ENCODE peak calls at places on chromosomes 7 and 10, in nine cellular contexts. J, V, Z, P, X, K, S, B and T are unnamed samples.

GRCh38 chr7:81487512-81487911 is 282.3 kb downstream of the HGF start:
- DNase-seq in Z (no peak), V (no peak), J (no peak), X (no peak), K (no peak), S (no peak), P (no peak), B (no peak), T (no peak)

GRCh38 chr10:106636781-106637491 is 527.6 kb downstream of the SORCS1 start:
- DNase-seq in J (no peak), X (no peak), B (no peak), S (no peak), Z (no peak), K (no peak), P (no peak), V (peak), T (no peak)

GRCh38 chr7:73723813-73724212 is 4.3 kb upstream of the STX1A start:
- DNase-seq in Z (no peak), V (no peak), S (no peak), X (no peak), B (no peak), P (no peak), J (no peak), K (no peak), T (no peak)

GRCh38 chr10:112287844-112288243 is 4.6 kb downstream of the TECTB start:
- DNase-seq in X (no peak), K (no peak), P (no peak), V (no peak), Z (no peak), B (no peak), S (no peak), J (no peak), T (no peak)

GRCh38 chr7:10412426-10413019 is 561.1 kb upstream of the PHF14 start:
- DNase-seq in V (peak), K (peak), X (peak), S (no peak), Z (peak), B (peak), J (peak), P (peak), T (peak)

GRCh38 chr7:52249741-52250140 is 785.7 kb upstream of the POM121L12 start:
- DNase-seq in K (no peak), J (no peak), B (no peak), S (no peak), P (no peak), Z (no peak), X (no peak), V (no peak), T (no peak)

GRCh38 chr10:20091698-20092097 is 275.5 kb downstream of the PLXDC2 start:
- DNase-seq in X (no peak), P (no peak), K (no peak), B (no peak), V (no peak), Z (no peak), J (no peak), S (no peak), T (no peak)

GRCh38 chr7:101126651-101127459 is at the start of gene SERPINE1:
- DNase-seq in K (peak), X (peak), P (peak), V (peak), B (peak), J (peak), Z (no peak), S (peak), T (peak)

GRCh38 chr10:124955872-124956271 is 13.9 kb downstream of the ZRANB1 start:
- DNase-seq in J (no peak), Z (no peak), X (no peak), K (no peak), P (no peak), S (no peak), B (no peak), V (no peak), T (no peak)

GRCh38 chr10:5555881-5556280 is 31.1 kb downstream of the CALML3 start:
- DNase-seq in K (no peak), P (no peak), X (no peak), Z (no peak), J (no peak), V (no peak), S (no peak), B (no peak), T (no peak)

GRCh38 chr10:43396928-43397624 is 11.9 kb downstream of the HNRNPF start:
- DNase-seq in B (peak), Z (peak), P (peak), X (peak), K (peak), J (peak), V (peak), S (peak), T (peak)

GRCh38 chr10:3195286-3195685 is 22.7 kb upstream of the PITRM1 start:
- DNase-seq in P (no peak), Z (no peak), X (no peak), B (no peak), S (no peak), K (no peak), J (no peak), V (no peak), T (no peak)

GRCh38 chr7:83410989-83411591 is 237.8 kb downstream of the SEMA3E start:
- DNase-seq in J (peak), S (no peak), X (peak), B (peak), V (peak), P (peak), K (no peak), Z (peak), T (peak)

GRCh38 chr7:55504093-55504859 is 68.0 kb downstream of the VOPP1 start:
- DNase-seq in X (peak), S (no peak), V (no peak), B (no peak), P (peak), K (no peak), J (peak), Z (no peak), T (no peak)

GRCh38 chr10:74988787-74989574 is 122.5 kb upstream of the SAMD8 start:
- DNase-seq in K (no peak), Z (no peak), P (no peak), X (peak), V (no peak), S (no peak), J (no peak), B (no peak), T (no peak)

GRCh38 chr10:87862644-87863101 is 660 bp downstream of the KLLN start:
- DNase-seq in K (no peak), P (peak), J (no peak), V (peak), B (no peak), S (no peak), X (peak), Z (peak), T (peak)

GRCh38 chr10:131109746-131110145 is 201.8 kb downstream of the TCERG1L start:
- DNase-seq in X (no peak), J (no peak), S (no peak), P (no peak), B (no peak), K (no peak), V (no peak), Z (no peak), T (no peak)

GRCh38 chr7:73521636-73522080 is 435 bp downstream of the BAZ1B start:
- DNase-seq in Z (no peak), V (no peak), S (no peak), J (no peak), B (peak), P (peak), K (no peak), X (peak), T (peak)

GRCh38 chr10:44853148-44853734 is 57.9 kb upstream of the TMEM72 start:
- DNase-seq in X (peak), Z (no peak), J (peak), S (no peak), K (no peak), P (peak), B (peak), V (no peak), T (no peak)

GRCh38 chr10:5890519-5890878 is 456 bp downstream of the FBH1 start:
- DNase-seq in V (peak), P (peak), K (peak), Z (peak), B (no peak), X (peak), J (no peak), S (no peak), T (no peak)

GRCh38 chr10:104406715-104407517 is 53.3 kb downstream of the CFAP58 start:
- DNase-seq in J (peak), K (no peak), B (peak), V (peak), Z (no peak), P (peak), X (peak), S (no peak), T (peak)

GRCh38 chr10:107490389-107490788 is 325.9 kb upstream of the SORCS1 start:
- DNase-seq in J (no peak), K (peak), B (no peak), S (no peak), Z (no peak), P (no peak), X (no peak), V (no peak), T (no peak)

GRCh38 chr10:201328-201771 is 66.1 kb downstream of the ZMYND11 start:
- DNase-seq in Z (no peak), P (no peak), J (peak), B (peak), K (no peak), X (peak), V (no peak), S (no peak), T (no peak)

GRCh38 chr10:12484945-12485805 is 135.8 kb downstream of the CAMK1D start:
- DNase-seq in S (no peak), J (no peak), Z (peak), X (no peak), P (no peak), B (no peak), V (no peak), K (no peak), T (peak)

DNA sequence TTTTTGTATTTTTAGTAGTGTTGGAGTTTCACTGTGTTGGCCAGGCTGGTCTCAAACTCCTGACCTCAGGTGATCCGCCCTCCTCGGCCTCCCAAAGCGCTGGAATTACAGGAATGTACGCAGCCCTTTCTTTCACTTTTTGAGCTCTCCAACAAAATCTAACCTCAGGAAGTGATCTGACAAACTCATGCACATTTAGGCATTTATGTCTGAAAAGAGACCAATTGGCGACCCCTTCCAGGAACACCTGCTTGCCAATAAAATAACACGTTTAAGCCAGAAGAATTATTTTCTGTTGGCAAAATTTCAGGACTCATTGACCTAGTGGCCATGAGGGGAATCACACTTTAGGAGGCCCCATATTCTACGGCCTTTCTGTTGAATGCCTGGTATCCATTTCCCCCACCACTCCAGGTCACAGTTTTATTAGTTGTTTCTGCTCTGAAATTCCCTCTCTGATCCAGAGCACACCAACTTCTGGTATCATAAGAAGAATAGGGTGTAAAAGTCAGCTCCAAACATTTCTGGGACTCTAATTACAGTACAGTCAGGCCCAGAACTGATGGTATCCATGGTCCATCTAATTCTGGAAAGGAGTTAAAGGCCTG is 65.8 kb upstream of the FRMD4A start:
- DNase-seq in S (no peak), V (no peak), J (peak), P (peak), B (no peak), K (no peak), X (no peak), Z (no peak), T (no peak)
- TF ChIP-seq CTCF in S (no peak), V (peak), J (peak), P (peak), B (peak), K (peak), X (peak), Z (peak), T (peak)

DNA sequence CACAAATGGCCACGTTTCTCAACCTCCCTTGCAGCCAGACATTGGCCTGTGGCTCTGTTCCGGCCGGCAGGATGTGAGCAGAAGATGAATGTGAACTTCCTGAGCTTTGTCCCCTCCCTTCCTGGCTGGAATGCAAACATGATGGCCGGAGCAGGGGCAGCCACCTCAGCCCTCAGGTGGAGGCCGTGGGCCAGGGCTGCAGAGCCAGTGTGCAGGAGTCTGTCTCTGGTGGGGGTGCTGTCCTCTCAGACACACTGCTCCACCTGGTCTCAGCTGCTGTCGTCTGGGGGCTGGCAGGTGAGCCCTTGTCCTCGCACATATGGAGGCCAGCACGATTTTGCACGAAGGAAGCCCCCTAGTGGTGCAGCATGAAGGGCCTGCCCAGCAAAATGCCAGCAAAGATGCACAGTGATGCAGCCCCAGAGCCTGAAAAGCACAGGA is 25.3 kb upstream of the PWWP2B start:
- DNase-seq in V (no peak), Z (peak), S (no peak), K (peak), P (peak), J (no peak), X (no peak), B (no peak), T (no peak)
- TF ChIP-seq CTCF in V (peak), Z (peak), S (no peak), K (peak), P (peak), J (peak), X (peak), B (peak), T (peak)

GRCh38 chr10:101287922-101288638 is 58.8 kb upstream of the LBX1 start:
- DNase-seq in P (peak), Z (peak), V (peak), S (no peak), X (no peak), B (no peak), J (peak), K (no peak), T (no peak)
- TF ChIP-seq CTCF in P (peak), Z (peak), V (peak), S (no peak), X (peak), B (peak), J (peak), K (peak), T (no peak)

GRCh38 chr7:2099036-2099957 is 133.4 kb downstream of the MAD1L1 start:
- DNase-seq in X (no peak), B (peak), P (no peak), V (no peak), K (no peak), J (peak), S (no peak), Z (no peak), T (peak)
- TF ChIP-seq CTCF in X (no peak), B (peak), P (no peak), V (no peak), K (no peak), J (no peak), S (no peak), Z (no peak), T (peak)

GRCh38 chr10:100341953-100342626 is 4.9 kb upstream of the SCD start:
- DNase-seq in J (peak), X (peak), P (peak), S (no peak), V (peak), Z (peak), K (peak), B (peak), T (peak)
- TF ChIP-seq CTCF in J (peak), X (peak), P (peak), S (peak), V (peak), Z (peak), K (peak), B (peak), T (peak)

GRCh38 chr10:61795551-61795950 is 105.9 kb upstream of the ARID5B start:
- DNase-seq in B (no peak), K (no peak), S (no peak), V (no peak), Z (no peak), X (no peak), P (peak), J (no peak), T (no peak)
- TF ChIP-seq CTCF in B (no peak), K (no peak), S (no peak), V (peak), Z (no peak), X (no peak), P (peak), J (peak), T (no peak)

DNA sequence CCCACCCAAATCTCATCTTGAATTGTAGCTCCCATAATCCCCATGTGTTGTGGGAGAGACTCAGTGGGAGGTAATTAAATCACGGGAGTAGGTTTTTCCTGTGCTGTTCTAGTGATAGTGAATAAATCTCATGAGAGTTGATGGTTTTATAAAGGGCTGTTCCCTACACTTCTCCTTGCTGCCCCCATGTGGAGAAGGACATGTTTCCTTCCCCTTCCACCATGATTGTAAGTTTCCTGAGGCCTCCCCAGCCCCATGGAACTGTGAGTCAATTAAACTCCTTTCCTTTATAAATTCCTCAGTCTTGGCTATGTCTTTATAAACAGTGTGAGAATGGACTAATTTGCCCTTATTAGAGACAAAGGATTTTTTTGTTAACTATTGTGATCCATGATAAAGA is 48.5 kb upstream of the MKX start:
- DNase-seq in B (no peak), V (peak), P (no peak), X (peak), K (no peak), Z (no peak), S (no peak), J (peak), T (no peak)
- TF ChIP-seq CTCF in B (no peak), V (peak), P (peak), X (peak), K (peak), Z (no peak), S (no peak), J (no peak), T (no peak)

DNA sequence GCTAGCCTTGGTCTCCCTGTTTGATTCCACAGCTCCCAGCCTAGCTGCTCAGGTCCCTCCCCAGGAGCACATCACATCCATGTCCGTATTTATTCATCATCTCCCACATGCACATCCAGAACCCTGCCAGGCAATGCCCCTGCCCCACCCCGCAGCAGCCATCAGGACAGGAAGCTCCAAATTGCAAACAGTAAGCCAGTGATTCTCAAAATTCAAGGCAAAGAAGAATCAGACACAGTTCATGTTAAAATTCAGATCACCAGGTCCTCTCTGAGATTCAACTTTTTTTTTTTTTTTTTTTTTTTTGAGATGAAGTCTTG is 17.7 kb downstream of the LRRC20 start:
- DNase-seq in K (no peak), P (no peak), V (no peak), J (no peak), S (no peak), B (no peak), Z (no peak), X (no peak), T (no peak)
- TF ChIP-seq CTCF in K (no peak), P (peak), V (no peak), J (no peak), S (no peak), B (no peak), Z (no peak), X (no peak), T (no peak)

GRCh38 chr10:123891147-123892011 is at the start of gene CPXM2:
- DNase-seq in J (no peak), X (no peak), S (no peak), P (no peak), Z (no peak), V (peak), B (no peak), K (no peak), T (no peak)

GRCh38 chr10:123893651-123894050 is 2.0 kb upstream of the CPXM2 start:
- DNase-seq in S (no peak), K (no peak), V (no peak), J (no peak), Z (no peak), B (no peak), X (no peak), P (no peak), T (no peak)

GRCh38 chr10:123896217-123896927 is 4.8 kb upstream of the CPXM2 start:
- DNase-seq in B (no peak), V (no peak), S (no peak), K (peak), P (no peak), J (no peak), Z (no peak), X (no peak), T (no peak)

GRCh38 chr10:123901621-123902020 is 10.0 kb upstream of the CPXM2 start:
- DNase-seq in B (no peak), S (no peak), Z (no peak), K (no peak), X (no peak), V (no peak), P (no peak), J (no peak), T (no peak)

DNA sequence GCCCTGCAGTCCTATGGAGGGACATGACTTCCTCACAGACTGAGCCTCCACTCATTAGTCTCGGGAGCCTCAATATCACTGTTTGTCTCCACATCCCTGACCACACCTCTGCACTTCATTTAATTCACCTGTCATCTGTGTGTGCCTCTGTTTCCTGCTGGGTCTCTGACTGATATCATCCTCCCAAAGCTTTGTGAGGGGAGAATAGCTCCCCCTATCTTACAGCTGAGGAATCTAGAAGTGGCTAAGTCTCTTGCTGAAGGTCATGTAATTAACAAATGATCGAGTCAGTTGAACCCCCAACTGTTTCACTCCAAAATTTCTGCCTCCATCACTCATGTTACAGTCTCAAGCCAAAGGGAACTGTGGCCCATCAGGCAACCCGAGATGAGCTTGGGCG is 5.5 kb upstream of the CPXM2 start:
- DNase-seq in B (no peak), K (no peak), X (no peak), Z (no peak), S (no peak), J (no peak), V (peak), P (no peak), T (no peak)
- TF ChIP-seq CTCF in B (no peak), K (no peak), X (no peak), Z (peak), S (no peak), J (no peak), V (peak), P (peak), T (peak)

DNA sequence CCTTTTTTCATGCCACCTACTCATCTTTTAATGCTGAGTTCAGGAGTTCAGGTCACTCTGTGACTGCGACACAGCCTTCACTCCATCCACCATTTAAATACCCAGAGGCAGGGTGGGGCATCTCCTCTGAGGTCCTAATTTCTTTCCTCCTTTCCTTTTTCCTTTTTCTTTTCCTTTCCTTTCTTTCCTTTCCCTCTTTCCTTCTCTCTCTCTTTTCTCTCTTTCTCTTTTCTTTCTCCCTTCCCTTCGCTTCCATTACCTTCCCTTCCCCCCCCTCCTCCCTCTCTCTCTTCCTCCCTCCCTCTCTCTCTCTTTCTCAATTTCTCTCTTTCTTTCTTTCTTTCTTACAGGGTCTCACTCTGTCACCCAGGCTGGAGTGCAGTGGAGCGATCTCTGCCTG is 145.9 kb upstream of the SVIL start:
- DNase-seq in K (no peak), Z (no peak), B (no peak), J (no peak), X (no peak), S (no peak), P (no peak), V (no peak), T (no peak)
- TF ChIP-seq CTCF in K (no peak), Z (no peak), B (no peak), J (no peak), X (no peak), S (no peak), P (no peak), V (no peak), T (no peak)